ENCODE peak calls at places on chromosomes 5 and 9, in four cellular contexts. S, V, O and P are unnamed samples.

GRCh38 chr5:103562453-103563157 is at the start of gene NUDT12:
- DNase-seq in V (peak), O (peak), S (peak), P (peak)

GRCh38 chr5:132819468-132819867 is 6.4 kb downstream of the SOWAHA start:
- DNase-seq in V (no peak), S (no peak), O (no peak), P (no peak)

GRCh38 chr9:133170716-133171115 is 7.0 kb upstream of the GBGT1 start:
- DNase-seq in O (no peak), V (no peak), S (no peak), P (no peak)

GRCh38 chr9:123389070-123389469 is 33.1 kb downstream of the CRB2 start:
- DNase-seq in O (no peak), V (no peak), S (no peak), P (no peak)

GRCh38 chr5:77971965-77972544 is 195.9 kb upstream of the TBCA start:
- DNase-seq in V (no peak), S (no peak), O (no peak), P (no peak)

GRCh38 chr5:55188656-55189380 is 15.8 kb upstream of the CDC20B start:
- DNase-seq in V (no peak), O (no peak), S (no peak), P (no peak)

GRCh38 chr9:127580879-127581278 is 31.2 kb upstream of the STXBP1 start:
- DNase-seq in V (no peak), S (no peak), O (no peak), P (no peak)

GRCh38 chr5:154712518-154713437 is 42.4 kb upstream of the LARP1 start:
- DNase-seq in V (no peak), S (no peak), O (no peak), P (peak)

GRCh38 chr5:66503203-66503789 is 92.9 kb upstream of the MAST4 start:
- DNase-seq in V (no peak), O (no peak), S (no peak), P (no peak)

GRCh38 chr5:6365142-6365976 is 13.0 kb downstream of the MED10 start:
- DNase-seq in S (no peak), V (no peak), O (no peak), P (no peak)

GRCh38 chr5:116068028-116068632 is 16.7 kb upstream of the COMMD10 start:
- DNase-seq in S (no peak), O (peak), V (peak), P (no peak)

GRCh38 chr9:95506692-95507455 is 9.9 kb downstream of the PTCH1 start:
- DNase-seq in V (peak), O (peak), S (no peak), P (peak)

GRCh38 chr5:21165344-21165743 is 1177.3 kb upstream of the CDH18 start:
- DNase-seq in S (no peak), V (no peak), O (no peak), P (no peak)

GRCh38 chr9:107422189-107422802 is 67.3 kb downstream of the KLF4 start:
- DNase-seq in V (peak), S (no peak), O (peak), P (peak)

GRCh38 chr5:51202161-51202560 is 181.1 kb upstream of the ISL1 start:
- DNase-seq in O (no peak), S (no peak), V (no peak), P (no peak)

GRCh38 chr5:67897431-67897830 is 318.1 kb upstream of the PIK3R1 start:
- DNase-seq in O (no peak), V (no peak), S (no peak), P (no peak)

GRCh38 chr5:6308683-6309082 is 69.7 kb downstream of the MED10 start:
- DNase-seq in V (no peak), O (no peak), S (no peak), P (no peak)

GRCh38 chr9:68755752-68756151 is 50.7 kb downstream of the PIP5K1B start:
- DNase-seq in O (no peak), V (peak), S (no peak), P (no peak)

GRCh38 chr5:42235241-42235640 is 188.0 kb upstream of the GHR start:
- DNase-seq in V (no peak), O (no peak), S (no peak), P (no peak)

GRCh38 chr5:82917584-82917983 is 159.6 kb downstream of the TMEM167A start:
- DNase-seq in V (no peak), S (no peak), O (no peak), P (no peak)

GRCh38 chr5:96927008-96927407 is 8.9 kb upstream of the LNPEP start:
- DNase-seq in O (no peak), S (no peak), V (no peak), P (no peak)

GRCh38 chr9:129609486-129610192 is 11.3 kb downstream of the C9orf50 start:
- DNase-seq in O (peak), S (no peak), V (no peak), P (no peak)

GRCh38 chr5:72284674-72285424 is 35.2 kb downstream of the MRPS27 start:
- DNase-seq in O (no peak), V (no peak), S (no peak), P (no peak)

GRCh38 chr9:116101516-116101915 is 52.1 kb upstream of the PAPPA start:
- DNase-seq in V (no peak), O (no peak), S (no peak), P (no peak)

GRCh38 chr5:172008689-172009141 is 2.3 kb upstream of the FBXW11 start:
- DNase-seq in S (no peak), O (peak), V (no peak), P (peak)

GRCh38 chr9:87958591-87958990 is 15.7 kb downstream of the CDK20 start:
- DNase-seq in O (no peak), V (no peak), S (no peak), P (no peak)

GRCh38 chr9:87964826-87965225 is 9.5 kb downstream of the CDK20 start:
- DNase-seq in O (no peak), V (no peak), S (no peak), P (no peak)

GRCh38 chr9:87957839-87958238 is 16.5 kb downstream of the CDK20 start:
- DNase-seq in O (no peak), V (no peak), S (no peak), P (no peak)

GRCh38 chr9:87963770-87964169 is 10.6 kb downstream of the CDK20 start:
- DNase-seq in V (no peak), S (no peak), O (no peak), P (no peak)

GRCh38 chr9:87959916-87960581 is 14.3 kb downstream of the CDK20 start:
- DNase-seq in O (no peak), S (no peak), V (no peak), P (no peak)
- TF ChIP-seq ETV6 in O (no peak), S (no peak), V (no peak), P (no peak)

GRCh38 chr9:131739988-131740648 is at the start of gene RAPGEF1:
- DNase-seq in O (peak), S (no peak), V (no peak), P (peak)
- TF ChIP-seq CREM in O (peak), S (no peak), V (no peak), P (no peak)

DNA sequence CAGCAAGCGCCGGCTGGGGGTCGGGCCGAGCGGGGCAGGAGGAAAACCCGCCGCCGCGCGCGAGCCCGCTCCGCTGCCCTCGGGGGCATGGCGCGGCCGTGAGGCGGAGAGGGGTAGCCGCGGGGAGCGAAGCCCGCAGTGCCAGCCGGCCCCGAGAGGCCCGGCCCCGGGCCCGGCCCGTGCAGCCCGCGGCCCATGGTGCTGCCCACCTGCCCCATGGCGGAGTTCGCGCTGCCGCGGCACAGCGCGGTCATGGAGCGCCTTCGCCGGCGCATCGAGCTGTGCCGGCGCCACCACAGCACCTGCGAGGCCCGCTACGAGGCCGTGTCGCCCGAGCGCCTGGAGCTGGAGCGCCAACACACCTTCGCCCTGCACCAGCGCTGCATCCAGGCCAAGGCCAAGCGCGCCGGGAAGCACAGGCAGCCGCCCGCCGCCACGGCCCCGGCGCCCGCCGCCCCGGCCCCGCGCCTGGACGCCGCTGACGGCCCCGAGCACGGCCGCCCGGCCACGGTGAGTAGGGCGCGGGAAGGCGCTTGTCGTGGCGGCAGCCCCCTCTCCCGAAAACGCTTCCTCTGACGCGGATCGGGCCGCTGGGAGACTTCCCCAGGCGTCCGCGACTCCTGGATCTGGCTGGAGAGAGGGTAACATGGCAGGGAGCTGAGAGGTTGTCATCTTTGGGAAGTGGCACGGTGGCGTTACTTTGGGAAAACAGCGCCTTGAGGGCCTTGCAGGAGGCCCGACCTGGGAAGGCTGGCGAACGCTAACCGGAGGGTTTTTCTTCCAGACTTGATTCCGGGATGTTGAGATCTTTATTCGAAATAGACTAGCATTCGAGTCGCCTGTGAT is 519 bp downstream of the MAML1 start:
- DNase-seq in V (no peak), S (no peak), O (peak), P (peak)
- TF ChIP-seq ETV6 in V (no peak), S (no peak), O (no peak), P (no peak)

GRCh38 chr5:169875091-169875727 is 105.1 kb downstream of the INSYN2B start:
- DNase-seq in V (no peak), O (no peak), S (no peak), P (no peak)
- TF ChIP-seq CREM in V (no peak), O (no peak), S (no peak), P (no peak)

DNA sequence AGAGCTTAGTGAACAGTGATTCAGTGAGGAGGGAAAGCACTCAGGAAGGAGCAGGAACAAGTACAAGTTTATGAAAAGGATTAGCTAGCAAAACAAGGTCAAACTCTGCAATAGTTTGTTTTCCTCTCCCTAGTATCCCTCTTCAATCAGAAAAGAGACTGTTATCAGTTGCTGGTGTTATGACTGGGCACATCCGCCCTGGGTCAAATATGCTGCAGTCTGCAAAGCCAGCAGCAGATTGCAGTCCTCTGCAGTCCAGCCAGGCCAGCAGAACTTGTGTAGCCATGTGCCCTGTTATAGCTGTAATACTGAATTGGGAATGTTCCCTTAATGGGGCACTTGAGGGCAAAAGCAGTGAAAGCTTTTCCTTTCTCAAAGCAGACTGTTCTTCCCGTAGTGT is 12.0 kb downstream of the PCDHAC2 start:
- DNase-seq in S (no peak), V (peak), O (no peak), P (no peak)
- TF ChIP-seq ETV6 in S (no peak), V (no peak), O (no peak), P (no peak)